ENCODE peak calls at places on chromosomes 5 and 9, in six cellular contexts. L is transverse colon, E is upper lobe of left lung, C is suprapubic skin, N is sigmoid colon, T is H1. J is an unnamed sample.

GRCh38 chr5:176732306-176732705 is 78.1 kb upstream of the UNC5A start:
- DNase-seq in T (no peak), L (no peak), E (no peak), N (peak), C (peak), J (no peak)

GRCh38 chr9:95075700-95076099 is 241.8 kb downstream of the FANCC start:
- DNase-seq in N (no peak), L (no peak), E (no peak), T (no peak), C (no peak), J (peak)

GRCh38 chr5:98372351-98372750 is 401.1 kb upstream of the RGMB start:
- DNase-seq in C (no peak), L (no peak), N (no peak), T (no peak), E (no peak), J (no peak)

GRCh38 chr9:77013186-77013931 is 6.1 kb upstream of the FOXB2 start:
- DNase-seq in N (no peak), E (peak), C (no peak), T (no peak), L (no peak), J (no peak)

GRCh38 chr5:120538149-120538548 is 74.0 kb downstream of the PRR16 start:
- DNase-seq in T (no peak), N (no peak), C (no peak), L (no peak), E (no peak), J (no peak)

GRCh38 chr9:31034311-31034710 is 1350.1 kb upstream of the ACO1 start:
- DNase-seq in L (no peak), E (no peak), T (no peak), C (no peak), N (no peak), J (no peak)

GRCh38 chr5:134240421-134240962 is 14.6 kb upstream of the PPP2CA start:
- DNase-seq in L (no peak), N (no peak), C (no peak), T (no peak), E (no peak), J (no peak)

GRCh38 chr5:170985486-170985885 is 123.7 kb downstream of the RANBP17 start:
- DNase-seq in N (no peak), L (no peak), C (no peak), E (no peak), T (no peak), J (no peak)

GRCh38 chr5:67246108-67246507 is 49.5 kb upstream of the CD180 start:
- DNase-seq in E (no peak), N (no peak), C (no peak), L (no peak), T (no peak), J (no peak)

GRCh38 chr9:1759009-1759408 is 256.1 kb upstream of the SMARCA2 start:
- DNase-seq in N (no peak), C (no peak), E (no peak), L (peak), T (no peak), J (no peak)

GRCh38 chr5:8829322-8830029 is 716.4 kb downstream of the SEMA5A start:
- DNase-seq in L (no peak), C (no peak), E (no peak), N (no peak), T (no peak), J (no peak)

GRCh38 chr5:77568082-77568481 is 70.4 kb downstream of the OTP start:
- DNase-seq in L (no peak), C (no peak), T (no peak), E (no peak), N (no peak), J (no peak)

GRCh38 chr5:133290669-133291235 is 238.9 kb downstream of the HSPA4 start:
- DNase-seq in N (no peak), E (peak), C (no peak), T (no peak), L (no peak), J (no peak)

GRCh38 chr5:38465045-38465444 is 91.4 kb downstream of the LIFR start:
- DNase-seq in T (no peak), C (no peak), E (no peak), L (no peak), N (no peak), J (no peak)

GRCh38 chr5:132437604-132438275 is 52.8 kb downstream of the IRF1 start:
- DNase-seq in L (peak), E (no peak), C (no peak), T (no peak), N (peak), J (peak)

GRCh38 chr5:10332301-10332700 is 21.2 kb upstream of the MARCHF6 start:
- DNase-seq in E (no peak), N (no peak), C (no peak), T (no peak), L (no peak), J (no peak)

GRCh38 chr5:9207820-9208418 is 338.0 kb downstream of the SEMA5A start:
- DNase-seq in N (no peak), T (no peak), E (no peak), L (no peak), C (no peak), J (no peak)

GRCh38 chr9:13942695-13943094 is 371.2 kb downstream of the NFIB start:
- DNase-seq in C (no peak), L (no peak), N (peak), E (no peak), T (no peak), J (no peak)

GRCh38 chr9:126146254-126147145 is 180.1 kb upstream of the MVB12B start:
- DNase-seq in T (peak), E (no peak), C (peak), L (peak), N (no peak), J (peak)
- TF ChIP-seq EP300 in T (peak), E (no peak), C (no peak), L (no peak), N (no peak), J (no peak)

DNA sequence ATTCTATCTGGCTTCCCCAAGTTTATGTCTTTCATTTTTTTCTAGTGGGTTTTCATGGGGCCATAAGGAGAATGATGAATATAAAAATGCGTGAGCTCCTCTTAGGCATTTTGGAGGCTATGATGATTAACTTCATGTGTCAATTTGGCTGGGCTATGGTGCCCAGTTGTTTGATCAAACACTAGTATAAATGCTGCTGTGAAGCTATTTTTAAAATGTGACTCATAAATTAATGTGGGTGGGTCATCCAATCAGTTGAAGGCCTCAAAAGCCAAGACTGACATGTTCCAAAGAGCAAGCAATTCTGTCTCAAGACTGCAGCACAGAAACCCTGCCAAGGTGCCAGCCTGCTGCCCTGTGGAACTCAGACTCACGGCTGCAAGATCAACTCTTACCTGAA is 24.4 kb upstream of the ICE1 start:
- DNase-seq in E (no peak), C (no peak), L (no peak), T (no peak), N (no peak), J (no peak)
- TF ChIP-seq POLR2AphosphoS5 in E (no peak), C (no peak), L (no peak), T (no peak), N (no peak), J (no peak)

GRCh38 chr9:134710271-134710540 is 68.6 kb downstream of the COL5A1 start:
- DNase-seq in N (no peak), L (no peak), C (no peak), T (no peak), E (no peak), J (no peak)
- H3K27ac ChIP-seq in N (peak), L (peak), C (peak), T (no peak), E (no peak), J (no peak)

DNA sequence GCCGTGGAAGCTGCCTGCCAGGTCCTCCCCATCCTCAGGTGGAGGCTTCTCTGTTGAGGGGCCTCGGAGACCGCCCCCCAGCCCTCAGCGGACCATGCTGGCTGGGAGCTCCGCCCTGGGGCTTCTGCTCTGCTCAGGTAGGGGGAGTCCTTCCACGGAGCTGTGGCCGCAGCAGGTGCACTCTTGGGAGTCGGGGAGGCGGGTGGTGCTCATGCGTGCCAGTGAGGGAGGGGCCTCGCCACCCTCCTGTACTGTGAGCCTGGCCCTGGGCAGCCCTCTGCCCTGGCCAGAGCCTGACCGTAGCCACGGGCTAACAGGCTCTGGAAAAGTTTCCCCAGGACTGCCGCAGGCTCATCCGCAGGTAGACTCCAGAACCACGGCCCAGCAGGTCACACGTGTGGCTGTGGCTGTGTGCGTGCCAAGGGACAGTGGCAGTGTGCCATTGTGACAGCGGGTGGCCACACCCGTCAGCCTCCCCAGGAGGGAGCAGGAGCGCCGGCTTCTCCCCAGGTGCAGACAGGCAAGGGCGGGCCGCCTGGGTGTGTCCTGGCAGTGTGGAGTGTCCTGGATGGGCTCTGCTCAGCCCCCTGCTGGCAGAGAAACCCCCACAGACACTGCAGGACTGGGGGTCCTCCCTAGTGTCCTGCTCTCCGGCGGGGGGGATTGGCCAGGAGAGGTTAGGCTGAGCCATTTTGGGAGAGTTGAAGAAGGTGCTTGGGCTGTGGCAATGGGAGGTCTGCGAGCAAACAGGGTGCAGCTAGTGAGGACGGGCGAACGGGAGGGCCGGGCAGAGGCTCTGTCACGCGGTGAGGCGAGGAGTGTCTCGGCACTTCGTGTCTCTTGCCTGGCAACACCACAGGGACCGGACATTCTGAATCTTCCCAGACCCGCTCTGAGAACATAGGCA is 29.5 kb downstream of the TPPP start:
- DNase-seq in E (peak), T (no peak), L (peak), N (peak), C (no peak), J (peak)
- TF ChIP-seq EP300 in E (no peak), T (no peak), L (no peak), N (no peak), C (no peak), J (no peak)

DNA sequence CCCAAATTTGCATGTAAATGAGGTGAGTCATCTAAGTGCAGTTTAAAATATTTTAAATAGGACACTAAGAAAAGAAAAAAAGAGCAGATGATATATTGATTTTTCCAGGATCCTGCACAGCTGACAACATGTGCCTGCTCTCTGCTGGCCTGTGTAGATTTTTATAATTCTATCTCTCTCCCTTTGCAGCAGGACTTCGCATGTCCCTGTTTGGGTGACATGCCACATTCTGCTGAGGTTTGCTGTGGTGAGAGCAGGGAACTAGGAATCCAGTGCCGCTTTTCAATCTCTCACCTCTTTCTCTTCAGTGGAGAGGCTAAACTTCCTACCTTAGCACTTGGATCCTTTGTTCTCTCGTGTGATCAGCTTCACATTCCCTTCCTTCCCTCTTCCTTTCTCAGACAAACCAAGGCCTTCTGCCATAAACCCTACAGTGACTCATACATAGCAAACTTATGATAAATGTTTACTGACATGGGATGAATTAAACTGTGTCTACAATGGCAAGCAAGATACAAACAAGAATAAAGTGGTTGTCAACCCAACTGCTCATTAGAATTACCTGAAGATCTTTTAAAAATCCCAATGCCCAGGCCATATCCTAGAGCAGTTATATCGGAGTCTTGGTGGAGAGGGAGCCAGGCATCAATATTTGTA is 198.8 kb upstream of the EFNA5 start:
- DNase-seq in T (no peak), E (no peak), C (no peak), N (no peak), L (no peak), J (no peak)
- TF ChIP-seq POLR2AphosphoS5 in T (no peak), E (no peak), C (no peak), N (no peak), L (no peak), J (no peak)

DNA sequence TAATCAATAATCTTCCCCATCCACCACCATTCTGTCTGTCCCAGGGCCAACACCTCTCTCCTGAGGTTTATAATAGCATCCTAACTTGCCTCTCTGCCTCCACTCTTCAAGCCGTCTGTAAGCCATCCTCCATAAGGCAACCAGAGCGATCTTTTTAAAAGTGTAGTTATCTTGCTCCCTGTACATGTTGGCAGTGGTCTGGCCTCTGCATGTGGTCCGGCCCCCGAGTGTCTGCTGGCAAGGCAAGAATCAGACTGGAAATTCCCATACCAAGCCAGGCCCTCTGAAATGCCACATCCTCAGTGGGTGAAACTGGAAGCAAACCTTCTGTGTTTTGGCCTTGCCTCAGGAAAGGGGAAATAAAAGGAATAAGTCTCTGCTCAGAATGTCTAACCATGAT is 17.0 kb downstream of the TTLL11 start:
- DNase-seq in T (no peak), L (no peak), C (no peak), N (no peak), E (no peak), J (no peak)
- H3K27ac ChIP-seq in T (no peak), L (peak), C (no peak), N (peak), E (no peak), J (peak)

GRCh38 chr9:108937561-108938305 is 3.5 kb downstream of the ABITRAM start:
- DNase-seq in C (no peak), T (no peak), E (no peak), N (no peak), L (no peak), J (no peak)
- TF ChIP-seq EP300 in C (no peak), T (no peak), E (no peak), N (no peak), L (no peak), J (no peak)

GRCh38 chr5:82534891-82535395 is 256.8 kb upstream of the RPS23 start:
- DNase-seq in L (no peak), N (no peak), E (no peak), T (no peak), C (no peak), J (no peak)
- TF ChIP-seq POLR2AphosphoS5 in L (no peak), N (no peak), E (no peak), T (no peak), C (no peak), J (no peak)

DNA sequence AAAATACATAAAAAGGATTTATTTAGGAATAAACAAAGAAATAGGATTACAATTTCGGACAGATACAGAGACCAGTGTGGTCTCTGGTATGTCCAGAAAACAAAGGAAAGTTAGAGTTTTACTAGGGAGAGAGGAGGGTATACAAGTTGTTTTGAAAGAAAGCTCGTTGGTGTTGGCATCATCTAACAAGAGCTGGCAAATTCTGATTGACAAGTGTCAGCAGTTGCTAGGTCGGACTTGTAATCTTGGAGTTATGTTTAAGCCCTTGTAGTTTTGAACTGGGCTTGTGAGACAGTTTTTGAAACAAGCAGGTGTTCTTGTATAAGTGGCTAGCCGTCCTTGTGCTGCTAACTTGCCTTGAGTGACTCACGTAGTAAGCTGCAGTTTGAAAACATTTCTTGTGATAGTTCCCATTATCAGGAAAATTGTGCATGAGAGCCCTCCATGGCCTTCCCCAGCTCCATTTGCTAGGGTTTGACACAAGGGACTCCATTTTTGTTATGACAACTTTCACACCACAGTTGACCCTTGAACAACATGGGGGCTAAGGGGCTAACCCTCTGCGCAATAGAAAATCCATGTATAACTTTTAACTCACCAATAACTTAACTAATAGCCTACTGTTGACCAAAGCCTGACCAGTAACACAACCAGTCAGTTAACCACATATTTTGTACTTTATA is 48.1 kb downstream of the ZNF622 start:
- DNase-seq in E (no peak), N (no peak), L (no peak), T (no peak), C (no peak), J (no peak)
- H3K27ac ChIP-seq in E (no peak), N (no peak), L (no peak), T (no peak), C (no peak), J (no peak)

DNA sequence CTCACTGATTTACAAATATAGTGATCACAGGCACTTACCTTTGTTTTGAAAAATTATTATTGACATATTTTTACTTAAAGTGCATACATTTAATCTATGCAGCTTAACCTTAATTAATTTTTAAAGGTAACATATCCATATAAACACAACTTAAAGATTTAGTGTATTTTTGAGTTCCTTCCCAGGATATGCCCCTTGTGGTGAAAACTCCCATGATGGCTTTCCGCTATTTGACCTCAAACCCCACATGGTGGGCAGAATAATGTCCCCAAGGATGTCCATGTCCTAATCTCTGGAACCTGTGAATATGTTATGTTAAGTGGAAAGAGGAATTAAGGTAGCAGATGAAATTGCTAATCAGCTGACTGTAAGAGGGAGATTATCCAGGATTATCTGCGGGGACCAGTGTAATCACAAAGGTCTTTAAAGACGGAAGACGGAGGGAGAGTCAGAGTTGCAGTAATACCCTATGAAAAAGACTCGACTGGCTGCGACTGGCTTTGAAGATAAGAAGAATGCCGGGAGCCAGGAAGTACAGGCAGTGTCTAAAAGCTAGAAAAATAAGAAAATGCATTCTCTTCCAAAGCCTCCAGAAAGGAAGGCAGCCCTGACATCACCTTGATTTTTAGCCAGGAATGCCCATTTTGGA is 193.9 kb downstream of the ICE1 start:
- DNase-seq in C (no peak), T (no peak), L (no peak), E (no peak), N (no peak), J (no peak)
- TF ChIP-seq EP300 in C (no peak), T (no peak), L (no peak), E (no peak), N (no peak), J (no peak)

J was measured in stomach.